ENCODE peak calls at places on chromosome 19, in six cellular contexts. Q is CD4-positive, alpha-beta T cell; R is fibroblast of villous mesenchyme; S is substantia nigra; N is HL-60; J is T-helper 1 cell. P is an unnamed sample.

GRCh38 chr19:43668406-43669158 is 1.4 kb downstream of the PLAUR start:
- DNase-seq in R (peak), S (peak), Q (peak), N (peak), J (peak), P (peak)

GRCh38 chr19:31938675-31939074 is 406.7 kb upstream of the ZNF507 start:
- DNase-seq in Q (no peak), J (no peak), N (peak), S (no peak), R (no peak), P (no peak)

GRCh38 chr19:6074709-6075403 is 35.4 kb downstream of the RFX2 start:
- DNase-seq in R (no peak), N (no peak), Q (no peak), J (no peak), S (no peak), P (no peak)

GRCh38 chr19:29119582-29119981 is 93.4 kb downstream of the UQCRFS1 start:
- DNase-seq in R (no peak), J (no peak), S (no peak), Q (no peak), N (no peak), P (no peak)

GRCh38 chr19:16363133-16363851 is 38.7 kb downstream of the KLF2 start:
- DNase-seq in N (no peak), J (no peak), R (no peak), S (no peak), Q (no peak), P (no peak)

GRCh38 chr19:40594251-40594650 is 6.9 kb upstream of the LTBP4 start:
- DNase-seq in N (no peak), S (no peak), J (no peak), R (no peak), Q (no peak), P (no peak)

GRCh38 chr19:1445932-1446712 is 3.8 kb upstream of the APC2 start:
- DNase-seq in R (no peak), J (no peak), N (no peak), Q (no peak), S (no peak), P (no peak)

GRCh38 chr19:36420961-36421748 is 2.7 kb upstream of the ZFP82 start:
- DNase-seq in R (peak), Q (no peak), N (no peak), S (no peak), J (no peak), P (no peak)

GRCh38 chr19:35194022-35194984 is 34.2 kb downstream of the FAM187B start:
- DNase-seq in R (no peak), N (no peak), Q (no peak), J (no peak), S (no peak), P (no peak)

GRCh38 chr19:38928406-38929001 is 2.1 kb downstream of the SARS2 start:
- DNase-seq in S (no peak), N (no peak), R (no peak), J (no peak), Q (no peak), P (no peak)

GRCh38 chr19:24065865-24066604 is 21.0 kb upstream of the ZNF254 start:
- DNase-seq in Q (no peak), S (no peak), J (no peak), N (no peak), R (no peak), P (no peak)

GRCh38 chr19:38786572-38787265 is 2.3 kb upstream of the LGALS7B start:
- DNase-seq in N (no peak), S (no peak), R (no peak), J (no peak), Q (no peak), P (no peak)

GRCh38 chr19:17988161-17988560 is 19.8 kb upstream of the ARRDC2 start:
- DNase-seq in S (no peak), Q (no peak), R (no peak), J (no peak), N (no peak), P (no peak)

GRCh38 chr19:15897026-15897737 is 692 bp downstream of the CYP4F2 start:
- DNase-seq in R (no peak), J (no peak), S (no peak), Q (no peak), N (no peak), P (no peak)

GRCh38 chr19:35349614-35350521 is 2.2 kb downstream of the FFAR1 start:
- DNase-seq in N (no peak), S (no peak), R (no peak), Q (no peak), J (no peak), P (no peak)

GRCh38 chr19:40335855-40336700 is 12.1 kb downstream of the C19orf47 start:
- DNase-seq in S (no peak), R (no peak), Q (no peak), N (no peak), J (no peak), P (no peak)

GRCh38 chr19:3783660-3784584 is 2.3 kb downstream of the MATK start:
- DNase-seq in J (no peak), R (no peak), Q (no peak), S (no peak), N (no peak), P (no peak)

GRCh38 chr19:35459414-35460082 is 11.5 kb downstream of the FFAR2 start:
- DNase-seq in Q (no peak), S (no peak), N (no peak), J (no peak), R (peak), P (peak)

GRCh38 chr19:33464010-33464732 is 57.4 kb downstream of the PEPD start:
- DNase-seq in J (no peak), Q (no peak), R (no peak), N (no peak), S (no peak), P (no peak)

GRCh38 chr19:39941615-39942507 is 7.4 kb upstream of the FCGBP start:
- DNase-seq in Q (peak), R (peak), S (no peak), N (no peak), J (peak), P (peak)

GRCh38 chr19:47778954-47779351 is 450 bp downstream of the SELENOW start:
- DNase-seq in S (no peak), N (no peak), Q (no peak), R (peak), J (no peak), P (no peak)

GRCh38 chr19:58439576-58440554 is at the start of gene ZNF132:
- DNase-seq in J (peak), N (peak), S (peak), R (peak), Q (peak), P (peak)

GRCh38 chr19:58229255-58229639 is 533 bp downstream of the ZNF544 start:
- DNase-seq in Q (no peak), N (no peak), S (no peak), R (peak), J (no peak), P (peak)

GRCh38 chr19:45097450-45097775 is 4.4 kb downstream of the PPP1R37 start:
- DNase-seq in N (no peak), R (no peak), Q (no peak), J (no peak), S (no peak), P (no peak)

GRCh38 chr19:33332248-33332647 is 29.9 kb upstream of the CEBPA start:
- DNase-seq in R (no peak), N (peak), J (no peak), S (no peak), Q (no peak), P (peak)

GRCh38 chr19:1206733-1207301 is 1.2 kb downstream of the STK11 start:
- DNase-seq in J (no peak), S (no peak), R (no peak), N (peak), Q (peak), P (peak)

GRCh38 chr19:45528744-45529453 is 21.6 kb downstream of the VASP start:
- DNase-seq in N (no peak), Q (no peak), S (no peak), J (no peak), R (no peak), P (no peak)

GRCh38 chr19:3367572-3368440 is 1.4 kb downstream of the NFIC start:
- DNase-seq in N (peak), R (no peak), Q (no peak), J (no peak), S (no peak), P (peak)

GRCh38 chr19:46435009-46435408 is 6.3 kb upstream of the PNMA8C start:
- DNase-seq in Q (no peak), S (peak), N (no peak), J (no peak), R (no peak), P (no peak)

GRCh38 chr19:12994701-12995595 is at the start of gene NFIX:
- DNase-seq in J (no peak), S (no peak), Q (peak), R (peak), N (peak), P (no peak)

GRCh38 chr19:2811221-2811722 is 8.4 kb upstream of the ZNF554 start:
- DNase-seq in Q (no peak), S (no peak), J (no peak), N (no peak), R (no peak), P (no peak)

GRCh38 chr19:29662604-29663404 is 2.5 kb upstream of the PLEKHF1 start:
- DNase-seq in J (no peak), Q (no peak), N (no peak), R (peak), S (no peak), P (peak)

GRCh38 chr19:44741841-44742352 is 6.6 kb upstream of the BCL3 start:
- DNase-seq in S (peak), J (no peak), R (peak), N (peak), Q (no peak), P (peak)

GRCh38 chr19:49635530-49636229 is 4.3 kb downstream of the RRAS start:
- DNase-seq in R (no peak), N (no peak), Q (no peak), J (no peak), S (no peak), P (no peak)

GRCh38 chr19:49437231-49437630 is 4.1 kb downstream of the SLC17A7 start:
- DNase-seq in Q (no peak), S (no peak), R (no peak), J (no peak), N (no peak), P (no peak)

P was measured in GF-D8.